ENCODE peak calls at places on chromosomes 7 and 10, in five cellular contexts. Q is H1, G is SK-N-SH, F is HepG2, S is K562. Y is an unnamed sample.

GRCh38 chr10:72243822-72244437 is 27.9 kb upstream of the ASCC1 start:
- DNase-seq in Q (no peak), G (no peak), F (no peak), S (no peak), Y (no peak)

GRCh38 chr7:37908221-37908788 is 8.3 kb downstream of the SFRP4 start:
- DNase-seq in Q (no peak), G (no peak), F (no peak), S (no peak), Y (no peak)

GRCh38 chr7:5419523-5420107 is 4.0 kb downstream of the TNRC18 start:
- DNase-seq in Q (no peak), G (no peak), F (peak), S (peak), Y (no peak)

GRCh38 chr10:14565199-14565598 is 209.5 kb downstream of the FAM107B start:
- DNase-seq in Q (no peak), G (no peak), F (no peak), S (no peak), Y (no peak)

GRCh38 chr10:88460601-88461000 is 122.5 kb downstream of the RNLS start:
- DNase-seq in Q (no peak), G (no peak), F (no peak), S (no peak), Y (no peak)

GRCh38 chr7:44065431-44066110 is at the start of gene PGAM2:
- DNase-seq in Q (no peak), G (peak), F (no peak), S (no peak), Y (no peak)

GRCh38 chr10:86632009-86632800 is 22.1 kb upstream of the OPN4 start:
- DNase-seq in Q (peak), G (no peak), F (no peak), S (no peak), Y (no peak)

GRCh38 chr7:28725911-28726310 is 232.2 kb downstream of the TRIL start:
- DNase-seq in Q (no peak), G (no peak), F (no peak), S (no peak), Y (no peak)

GRCh38 chr7:127765150-127765549 is 113.2 kb downstream of the SND1 start:
- DNase-seq in Q (no peak), G (no peak), F (no peak), S (no peak), Y (no peak)

GRCh38 chr10:48227213-48227612 is 47.3 kb downstream of the FRMPD2 start:
- DNase-seq in Q (no peak), G (no peak), F (no peak), S (no peak), Y (no peak)

GRCh38 chr7:142961595-142961972 is 579 bp downstream of the KEL start:
- DNase-seq in Q (no peak), G (no peak), F (no peak), S (no peak), Y (no peak)

GRCh38 chr10:114044251-114045070 is 795 bp downstream of the ADRB1 start:
- DNase-seq in Q (no peak), G (peak), F (no peak), S (no peak), Y (no peak)

GRCh38 chr10:3538850-3539531 is 246.0 kb downstream of the KLF6 start:
- DNase-seq in Q (peak), G (no peak), F (no peak), S (no peak), Y (no peak)
- TF ChIP-seq TAF1 in Q (no peak), G (no peak), F (no peak), S (no peak), Y (no peak)

GRCh38 chr7:52639126-52639525 is 396.3 kb upstream of the POM121L12 start:
- DNase-seq in Q (peak), G (no peak), F (no peak), S (no peak), Y (no peak)
- TF ChIP-seq TAF1 in Q (no peak), G (no peak), F (no peak), S (no peak), Y (no peak)

DNA sequence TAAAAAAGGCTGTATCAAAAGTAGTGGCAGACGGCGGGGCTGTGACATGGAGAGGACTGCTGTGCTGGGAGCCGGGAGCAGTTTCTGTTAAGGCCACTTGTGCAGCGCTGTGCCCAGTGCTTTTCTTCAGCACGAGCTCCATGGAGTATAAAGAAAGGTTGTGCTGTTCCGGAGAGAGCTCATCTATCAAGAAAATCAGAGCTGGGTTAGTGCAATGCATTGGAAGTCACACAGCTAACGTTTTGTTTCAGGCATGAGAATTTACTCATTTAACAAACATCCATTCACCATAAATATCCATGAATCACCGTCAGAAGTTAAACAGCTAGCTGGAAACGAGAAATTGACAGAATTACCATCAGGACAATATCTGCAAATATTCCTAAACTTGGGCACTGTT is 61.9 kb downstream of the KIAA1549 start:
- DNase-seq in Q (no peak), G (no peak), F (no peak), S (no peak), Y (no peak)
- TF ChIP-seq TAF1 in Q (no peak), G (no peak), F (no peak), S (no peak), Y (no peak)

GRCh38 chr10:17066801-17067200 is 62.8 kb downstream of the CUBN start:
- DNase-seq in Q (no peak), G (no peak), F (no peak), S (no peak), Y (no peak)

GRCh38 chr10:17062493-17063487 is 66.8 kb downstream of the CUBN start:
- DNase-seq in Q (peak), G (no peak), F (peak), S (no peak), Y (no peak)

GRCh38 chr10:17065273-17065672 is 64.3 kb downstream of the CUBN start:
- DNase-seq in Q (no peak), G (no peak), F (no peak), S (no peak), Y (no peak)

GRCh38 chr10:17066000-17066399 is 63.6 kb downstream of the CUBN start:
- DNase-seq in Q (no peak), G (no peak), F (no peak), S (no peak), Y (no peak)

GRCh38 chr10:17064435-17064834 is 65.2 kb downstream of the CUBN start:
- DNase-seq in Q (no peak), G (no peak), F (no peak), S (no peak), Y (no peak)
- TF ChIP-seq TAF1 in Q (no peak), G (no peak), F (no peak), S (no peak), Y (no peak)